ENCODE peak calls at places on chromosomes 3 and 15, in four cellular contexts. E is ELR, I is coronary artery, B is Daoy. Z is an unnamed sample.

GRCh38 chr15:78685157-78685830 is 44.3 kb upstream of the CHRNB4 start:
- DNase-seq in I (peak; percentile 35), B (no peak), E (no peak), Z (peak; percentile 46)

GRCh38 chr3:48565591-48566400 is 2.2 kb upstream of the UCN2 start:
- DNase-seq in B (peak; percentile 86), I (no peak), E (peak; percentile 86), Z (no peak)

GRCh38 chr3:82229397-82229796 is 468.0 kb upstream of the GBE1 start:
- DNase-seq in B (no peak), I (no peak), E (no peak), Z (no peak)

GRCh38 chr15:59862191-59863155 is 141.6 kb upstream of the FOXB1 start:
- DNase-seq in I (no peak), E (no peak), B (peak; percentile 41), Z (peak; percentile 46)

GRCh38 chr3:10770547-10770946 is 45.5 kb upstream of the SLC6A11 start:
- DNase-seq in I (no peak), E (no peak), B (no peak), Z (peak; percentile 75)

GRCh38 chr3:71905426-71905825 is 120.5 kb upstream of the PROK2 start:
- DNase-seq in B (no peak), I (no peak), E (no peak), Z (no peak)

GRCh38 chr15:92733934-92734521 is 78.5 kb upstream of the FAM174B start:
- DNase-seq in E (no peak), I (no peak), B (peak; percentile 4), Z (no peak)

GRCh38 chr3:185555101-185555501 is 2.7 kb upstream of the LIPH start:
- DNase-seq in E (no peak), B (peak; percentile 68), I (no peak), Z (peak; percentile 34)

GRCh38 chr15:34804113-34804512 is 8.8 kb upstream of the ACTC1 start:
- DNase-seq in I (no peak), E (no peak), B (no peak), Z (no peak)

GRCh38 chr3:100454684-100455083 is 37.7 kb upstream of the TMEM45A start:
- DNase-seq in E (no peak), I (no peak), B (no peak), Z (no peak)

GRCh38 chr3:4982773-4983738 is 3.8 kb downstream of the BHLHE40 start:
- DNase-seq in B (peak; percentile 37), I (no peak), E (peak; percentile 39), Z (no peak)

GRCh38 chr3:21955406-21955805 is 204.4 kb upstream of the ZNF385D start:
- DNase-seq in I (no peak), B (no peak), E (no peak), Z (no peak)

GRCh38 chr3:188978772-188979171 is 193.0 kb upstream of the TPRG1 start:
- DNase-seq in B (peak; percentile 50), E (peak; percentile 58), I (no peak), Z (no peak)

GRCh38 chr3:129409541-129409940 is 18.9 kb downstream of the EFCAB12 start:
- DNase-seq in I (no peak), E (no peak), B (no peak), Z (no peak)